ENCODE peak calls at places on chromosomes 6 and 20, in ten cellular contexts. Z, I, W, F, Q, C, G, P, N and K are unnamed samples.

GRCh38 chr6:34513628-34514027 is 42.5 kb downstream of the SPDEF start:
- DNase-seq in C (no peak), Z (no peak), I (no peak), F (no peak), Q (no peak), P (no peak), G (no peak), N (no peak), W (no peak), K (no peak)

GRCh38 chr20:59560588-59561227 is 43.6 kb upstream of the PHACTR3 start:
- DNase-seq in W (peak; percentile 73), Z (no peak), I (peak; percentile 12), F (peak; percentile 39), P (peak; percentile 11), C (peak; percentile 75), N (peak; percentile 42), Q (no peak), G (peak; percentile 86), K (peak; percentile 20)

GRCh38 chr6:1856381-1856780 is 246.7 kb downstream of the FOXC1 start:
- DNase-seq in C (no peak), W (no peak), Z (no peak), G (no peak), N (no peak), F (peak; percentile 63), I (peak; percentile 61), Q (peak; percentile 39), P (peak; percentile 75), K (peak; percentile 31)

GRCh38 chr6:40960784-40961430 is 78.1 kb downstream of the UNC5CL start:
- DNase-seq in Q (peak; percentile 54), Z (no peak), P (peak; percentile 23), C (no peak), I (peak; percentile 52), G (no peak), W (no peak), F (no peak), N (peak; percentile 87), K (no peak)

GRCh38 chr6:52390361-52390727 is 28.4 kb downstream of the PAQR8 start:
- DNase-seq in N (peak; percentile 86), I (peak; percentile 73), P (peak; percentile 73), Z (peak; percentile 29), F (peak; percentile 76), Q (peak; percentile 80), W (no peak), C (no peak), G (no peak), K (peak; percentile 55)

GRCh38 chr6:25054469-25054868 is 118.7 kb upstream of the RIPOR2 start:
- DNase-seq in N (peak; percentile 65), G (peak; percentile 92), C (no peak), W (no peak), Q (peak; percentile 90), F (no peak), I (peak; percentile 53), P (peak; percentile 88), Z (no peak), K (no peak)

GRCh38 chr6:13683038-13683437 is 28.6 kb downstream of the RANBP9 start:
- DNase-seq in C (no peak), W (no peak), G (no peak), N (no peak), Q (no peak), F (no peak), P (no peak), I (no peak), Z (no peak), K (no peak)

GRCh38 chr20:56710125-56710524 is 81.0 kb downstream of the TFAP2C start:
- DNase-seq in I (no peak), F (no peak), Z (no peak), C (no peak), W (no peak), Q (no peak), P (no peak), N (no peak), G (no peak), K (no peak)

GRCh38 chr6:35519313-35520015 is 6.8 kb upstream of the TULP1 start:
- DNase-seq in N (no peak), I (peak; percentile 46), W (no peak), Q (no peak), C (no peak), G (no peak), F (no peak), Z (no peak), P (no peak), K (no peak)

GRCh38 chr6:35518566-35519312 is 6.0 kb upstream of the TULP1 start:
- DNase-seq in F (no peak), I (no peak), P (no peak), Q (no peak), N (no peak), W (no peak), G (no peak), C (no peak), Z (no peak), K (no peak)

GRCh38 chr6:35514587-35514986 is 1.9 kb upstream of the TULP1 start:
- DNase-seq in N (no peak), P (no peak), W (no peak), F (no peak), Z (no peak), I (no peak), Q (no peak), C (no peak), G (peak; percentile 54), K (no peak)

GRCh38 chr6:35512740-35513139 is at the start of gene TULP1:
- DNase-seq in I (no peak), P (no peak), Q (no peak), N (no peak), G (peak; percentile 44), C (no peak), Z (no peak), F (no peak), W (peak; percentile 49), K (no peak)

DNA sequence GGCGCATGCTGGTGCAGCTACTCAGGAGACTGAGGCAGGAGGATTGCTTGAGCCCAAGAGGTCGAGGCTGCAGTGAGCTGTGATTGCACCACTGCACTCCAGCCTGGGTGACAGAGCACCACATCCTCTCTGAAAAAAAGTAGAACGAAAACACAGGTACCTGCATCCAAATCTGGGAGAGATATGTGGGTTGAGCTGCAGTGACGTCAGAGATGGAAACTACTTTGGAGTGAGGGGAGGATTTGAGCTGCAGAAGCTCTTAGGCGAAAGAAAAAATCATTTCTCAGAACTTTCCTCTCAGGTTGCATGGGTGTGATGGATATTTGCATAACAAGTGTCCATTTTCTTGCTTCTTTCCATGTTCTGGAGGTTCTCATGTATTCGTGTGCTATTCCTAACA is 4.0 kb upstream of the TULP1 start:
- DNase-seq in I (no peak), N (no peak), Q (no peak), P (no peak), F (no peak), C (no peak), G (no peak), Z (no peak), W (no peak), K (no peak)
- TF ChIP-seq CTCF in I (no peak), N (no peak), Q (no peak), P (no peak), F (no peak), C (no peak), G (no peak), Z (no peak), W (no peak), K (no peak)

GRCh38 chr20:32056708-32057491 is 4.9 kb downstream of the HCK start:
- DNase-seq in Z (no peak), Q (no peak), C (no peak), I (no peak), P (no peak), W (no peak), F (no peak), G (no peak), N (no peak), K (no peak)
- H3K27ac ChIP-seq in Z (no peak overlapping the region), Q (no peak overlapping the region), C (no peak overlapping the region), I (no peak overlapping the region), P (no peak overlapping the region), W (no peak overlapping the region), F (no peak overlapping the region), G (no peak overlapping the region), N (no peak overlapping the region), K (no peak overlapping the region)

GRCh38 chr6:75376347-75377024 is 91.9 kb upstream of the TMEM30A start:
- DNase-seq in C (peak; percentile 10), G (no peak), N (peak; percentile 14), I (peak; percentile 5), Z (no peak), Q (peak; percentile 53), P (peak; percentile 60), F (no peak), W (no peak), K (no peak)

GRCh38 chr6:75378101-75378500 is 93.5 kb upstream of the TMEM30A start:
- DNase-seq in P (no peak), W (no peak), Z (no peak), G (no peak), Q (no peak), C (no peak), F (no peak), I (no peak), N (no peak), K (no peak)

GRCh38 chr6:75379536-75379935 is 94.9 kb upstream of the TMEM30A start:
- DNase-seq in Z (no peak), Q (no peak), I (no peak), W (no peak), F (no peak), P (no peak), G (no peak), C (no peak), N (no peak), K (no peak)

GRCh38 chr6:75374913-75375530 is 90.4 kb upstream of the TMEM30A start:
- DNase-seq in W (peak; percentile 55), G (no peak), N (no peak), Z (no peak), C (no peak), P (no peak), Q (no peak), F (no peak), I (no peak), K (no peak)

DNA sequence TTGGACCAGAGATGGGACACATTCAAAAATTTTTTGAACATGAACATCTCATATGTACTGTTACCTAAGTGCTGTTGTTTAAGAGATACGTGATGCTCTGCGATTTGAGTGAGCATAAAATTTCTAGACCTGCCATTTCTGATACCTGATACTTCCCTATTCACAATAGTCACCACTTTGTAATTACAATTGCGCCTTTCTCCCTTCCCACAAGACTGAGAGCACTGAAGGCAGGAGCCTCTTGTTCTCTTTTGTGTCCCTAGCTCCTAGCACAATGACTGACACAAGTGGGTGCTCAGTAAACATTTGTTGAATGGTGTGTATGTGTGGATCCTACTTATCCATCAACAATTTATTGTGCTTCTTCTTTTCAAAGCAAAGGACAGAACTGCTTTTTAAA is 92.8 kb upstream of the TMEM30A start:
- DNase-seq in N (no peak), F (no peak), I (no peak), Q (no peak), Z (no peak), P (no peak), C (no peak), G (no peak), W (peak; percentile 42), K (no peak)
- H3K4me2 ChIP-seq in N (no peak overlapping the region), F (no peak overlapping the region), I (no peak overlapping the region), Q (no peak overlapping the region), Z (no peak overlapping the region), P (no peak overlapping the region), C (no peak overlapping the region), G (no peak overlapping the region), W (peak overlapping the region; percentile 15), K (no peak overlapping the region)

DNA sequence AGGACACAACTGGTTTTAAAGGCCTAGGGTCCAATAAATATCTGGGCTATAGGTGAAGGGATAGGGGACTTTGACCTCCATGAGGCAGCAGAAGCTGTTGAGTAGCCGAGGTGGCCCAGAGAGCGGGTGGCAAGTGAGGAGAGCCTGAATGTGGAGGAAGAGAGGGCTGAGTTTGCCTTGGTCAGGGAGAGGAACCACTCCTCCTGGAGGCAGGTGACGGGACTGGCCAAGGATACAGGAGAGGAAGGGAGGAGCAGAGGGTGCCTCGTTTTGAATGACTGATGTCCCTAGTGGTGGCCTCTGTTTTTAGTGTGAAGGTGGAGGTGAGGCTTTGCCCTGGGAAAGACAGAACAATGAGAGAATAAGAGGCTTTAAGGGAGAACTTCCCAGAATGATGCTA is 19.1 kb upstream of the AAR2 start:
- DNase-seq in W (peak; percentile 91), Q (no peak), G (no peak), I (no peak), C (peak; percentile 78), Z (peak; percentile 12), F (no peak), P (no peak), N (peak; percentile 36), K (no peak)
- TF ChIP-seq CTCF in W (peak; percentile 68), Q (no peak), G (no peak), I (no peak), C (no peak), Z (peak; percentile 36), F (no peak), P (no peak), N (peak; percentile 55), K (no peak)